ENCODE peak calls at places on chromosome 2, in four cellular contexts. Q, R, P and C are unnamed samples.
A peak's percentile ranks its signal among the peaks of the same experiment; 100 is the strongest.

GRCh38 chr2:768484-768883 is 91.3 kb upstream of the TMEM18 start:
- DNase-seq in Q (no peak), P (no peak), R (no peak), C (no peak)

GRCh38 chr2:172836386-172837200 is 100.9 kb downstream of the RAPGEF4 start:
- DNase-seq in R (no peak), P (no peak), Q (no peak), C (no peak)

GRCh38 chr2:240996161-240996833 is 2.1 kb upstream of the SNED1 start:
- DNase-seq in R (peak; percentile 32), Q (no peak), P (no peak), C (no peak)

GRCh38 chr2:239223330-239224248 is 177.2 kb downstream of the HDAC4 start:
- DNase-seq in Q (peak; percentile 79), R (no peak), P (no peak), C (no peak)

GRCh38 chr2:196239622-196240587 is 68.5 kb upstream of the STK17B start:
- DNase-seq in R (no peak), Q (no peak), P (peak; percentile 86), C (peak; percentile 71)

GRCh38 chr2:60960706-60961105 is 56.8 kb upstream of the PEX13 start:
- DNase-seq in P (no peak), Q (no peak), R (no peak), C (no peak)

GRCh38 chr2:210667726-210668125 is 111.3 kb downstream of the CPS1 start:
- DNase-seq in R (no peak), P (no peak), Q (no peak), C (no peak)

GRCh38 chr2:38174131-38174530 is 98.2 kb upstream of the CYP1B1 start:
- DNase-seq in R (no peak), P (no peak), Q (no peak), C (no peak)

GRCh38 chr2:204748286-204748685 is 203.0 kb downstream of the PARD3B start:
- DNase-seq in R (no peak), P (no peak), Q (no peak), C (no peak)

GRCh38 chr2:24907106-24907505 is 12.9 kb downstream of the ADCY3 start:
- DNase-seq in Q (no peak), P (no peak), R (no peak), C (no peak)

GRCh38 chr2:165376571-165376975 is 92.9 kb upstream of the CSRNP3 start:
- DNase-seq in P (no peak), R (no peak), Q (no peak), C (no peak)

GRCh38 chr2:28435796-28436425 is 43.3 kb downstream of the FOSL2 start:
- DNase-seq in R (no peak), Q (no peak), P (no peak), C (no peak)

GRCh38 chr2:179606141-179606540 is 255.3 kb downstream of the ZNF385B start:
- DNase-seq in R (no peak), Q (no peak), P (no peak), C (no peak)

GRCh38 chr2:219629976-219630695 is 2.7 kb downstream of the SLC4A3 start:
- DNase-seq in P (no peak), R (no peak), Q (no peak), C (no peak)

GRCh38 chr2:160581035-160581434 is 87.4 kb upstream of the RBMS1 start:
- DNase-seq in R (no peak), P (no peak), Q (no peak), C (no peak)

GRCh38 chr2:170747921-170748320 is 22.3 kb upstream of the ERICH2 start:
- DNase-seq in P (no peak), Q (no peak), R (no peak), C (peak; percentile 65)

GRCh38 chr2:981759-982158 is 31.1 kb downstream of the SNTG2 start:
- DNase-seq in Q (no peak), R (no peak), P (no peak), C (no peak)

GRCh38 chr2:155151472-155151871 is 453.0 kb downstream of the KCNJ3 start:
- DNase-seq in Q (no peak), R (no peak), P (no peak), C (no peak)

DNA sequence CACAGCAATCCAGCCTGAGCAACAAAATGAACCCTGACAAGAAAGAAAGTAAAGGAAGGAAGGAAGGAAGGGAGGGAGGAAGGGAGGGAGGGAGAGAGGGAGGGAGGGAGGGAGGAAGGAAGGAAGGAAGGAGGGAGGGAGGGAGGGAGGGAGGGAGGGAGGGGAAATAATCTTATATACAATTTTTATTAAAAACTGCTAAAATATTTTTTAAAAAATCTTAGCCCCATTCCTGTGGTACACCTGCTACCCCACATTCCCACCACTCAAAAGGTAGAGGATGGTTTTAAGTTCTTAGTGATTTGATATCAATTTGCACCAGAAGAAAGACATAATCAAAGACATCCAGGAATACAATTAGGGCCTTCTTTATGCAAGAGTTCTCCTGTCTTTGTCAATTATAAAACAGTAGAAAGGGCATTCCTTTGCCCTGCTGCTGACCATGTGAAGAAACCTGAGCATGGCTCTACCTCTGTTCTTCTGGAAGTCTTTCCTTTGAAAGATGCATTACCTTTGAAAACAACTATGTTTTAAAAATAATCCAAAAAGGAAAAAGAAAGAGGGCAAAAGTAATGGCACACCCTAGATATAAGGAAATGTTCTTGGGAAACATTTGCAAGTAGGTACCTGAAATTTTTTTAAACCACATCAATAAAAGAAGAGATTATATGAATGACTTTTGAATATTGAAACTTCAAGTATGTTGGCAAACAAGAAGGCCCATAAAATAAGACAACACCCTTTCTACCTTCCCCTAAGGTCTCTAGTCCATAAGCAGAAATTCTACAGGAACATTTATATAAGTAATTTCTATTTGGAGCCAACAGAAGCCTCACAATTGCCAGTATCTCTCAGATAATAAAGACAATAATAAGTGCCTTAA is 33.7 kb upstream of the ACVR2A start:
- DNase-seq in P (no peak), Q (no peak), R (no peak), C (no peak)
- TF ChIP-seq BRCA1 in P (no peak), Q (no peak), R (no peak), C (no peak)

GRCh38 chr2:147378403-147378802 is 466.4 kb upstream of the ACVR2A start:
- DNase-seq in Q (no peak), R (no peak), P (no peak), C (no peak)
- TF ChIP-seq BRCA1 in Q (no peak), R (no peak), P (no peak), C (no peak)

DNA sequence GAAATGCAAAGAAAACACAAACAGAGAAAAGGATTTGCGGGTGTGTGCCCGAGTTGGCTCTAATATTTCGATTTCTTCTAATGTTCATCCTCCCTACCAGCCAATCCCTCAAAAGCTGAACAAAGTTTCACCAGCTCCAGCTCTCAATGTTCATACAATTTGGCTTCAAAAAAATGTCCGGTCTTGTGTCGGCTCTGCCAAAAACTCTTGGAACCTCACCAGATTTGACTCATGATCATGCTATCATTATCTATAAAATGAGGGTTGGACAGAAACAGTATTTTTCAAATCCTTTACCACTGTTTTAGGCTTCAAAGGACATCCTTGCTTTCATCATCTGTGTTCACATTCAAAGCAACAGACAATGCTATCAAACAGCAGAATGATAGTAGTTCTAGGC is 88.2 kb downstream of the CRACDL start:
- DNase-seq in P (no peak), R (no peak), Q (no peak), C (no peak)
- TF ChIP-seq BRCA1 in P (no peak), R (no peak), Q (no peak), C (no peak)

DNA sequence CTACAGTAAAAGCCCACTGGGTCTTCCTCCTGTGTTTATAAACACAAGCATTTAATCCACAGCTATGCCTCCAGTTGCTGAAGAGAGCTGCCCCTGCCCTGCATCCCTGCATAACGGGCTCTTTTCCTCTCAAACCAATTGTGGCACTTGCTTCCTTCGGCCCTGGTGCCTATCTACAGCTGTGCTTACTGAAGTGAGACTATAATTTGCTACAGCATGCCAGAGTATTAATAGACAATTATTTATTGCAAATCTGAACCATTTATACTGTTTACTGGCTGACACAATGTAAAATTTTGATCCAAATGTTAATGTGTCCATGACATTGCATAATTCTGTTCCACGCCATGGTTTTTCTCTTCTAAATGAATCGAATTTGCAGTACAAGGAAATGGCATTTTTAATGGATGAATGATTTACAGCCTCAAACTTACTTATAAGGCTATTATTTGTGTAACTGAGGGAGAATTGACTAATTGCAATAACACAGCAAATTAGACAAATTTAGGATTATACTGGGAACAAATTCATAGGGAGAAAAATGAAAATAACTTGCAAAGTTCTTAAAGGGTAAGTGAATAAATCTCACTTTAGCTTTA is 457.0 kb upstream of the HNRNPA3 start:
- DNase-seq in Q (no peak), R (no peak), P (no peak), C (no peak)
- TF ChIP-seq BRCA1 in Q (no peak), R (no peak), P (no peak), C (no peak)

DNA sequence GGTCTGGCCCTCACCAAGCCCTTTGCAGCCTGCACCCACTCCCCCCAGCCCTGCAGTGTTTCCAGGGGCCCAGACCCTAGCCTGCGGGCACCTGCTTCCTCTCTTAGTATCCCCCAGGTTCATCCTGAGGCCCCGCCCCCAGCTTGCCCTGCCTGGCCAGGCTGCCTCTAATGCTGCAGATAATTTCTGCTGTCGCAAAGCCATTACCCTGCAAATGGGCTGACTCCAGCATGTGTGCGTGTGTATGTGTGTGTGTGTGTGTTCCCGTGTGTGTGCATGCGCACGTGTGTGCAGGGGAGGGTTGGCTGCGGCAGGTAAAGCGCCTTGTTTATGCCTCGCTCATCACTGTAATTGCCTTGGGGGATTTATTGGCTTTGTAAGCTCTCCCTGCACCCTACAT is 7.6 kb upstream of the PRSS56 start:
- DNase-seq in P (no peak), Q (no peak), R (no peak), C (no peak)
- TF ChIP-seq BRCA1 in P (no peak), Q (no peak), R (no peak), C (no peak)

GRCh38 chr2:62197017-62197586 is 1.2 kb downstream of the B3GNT2 start:
- DNase-seq in P (no peak), Q (peak; percentile 43), R (no peak), C (peak; percentile 51)
- TF ChIP-seq BRCA1 in P (no peak), Q (no peak), R (no peak), C (no peak)